ENCODE peak calls at places on chromosomes 11 and 22, in six cellular contexts. I, Z, J, W, A and Y are unnamed samples. For H3K9me2, the result is how much of the 10 kb centered on the place peaks cover.

GRCh38 chr11:554824-555499 is 5.6 kb downstream of the LMNTD2 start:
- DNase-seq in W (peak), J (peak), A (peak), I (no peak), Z (peak), Y (peak)

GRCh38 chr11:83645561-83645960 is 359.4 kb upstream of the CCDC90B start:
- DNase-seq in Z (no peak), A (no peak), J (no peak), I (no peak), W (no peak), Y (no peak)

GRCh38 chr11:116418388-116419041 is 354.3 kb downstream of the BUD13 start:
- DNase-seq in W (no peak), I (no peak), J (no peak), Z (no peak), A (no peak), Y (no peak)

GRCh38 chr11:60370252-60370810 is 8.0 kb upstream of the MS4A7 start:
- DNase-seq in A (no peak), W (peak), Z (no peak), I (no peak), J (no peak), Y (no peak)

GRCh38 chr11:66247295-66247694 is 21.1 kb upstream of the RAB1B start:
- DNase-seq in Z (no peak), A (no peak), J (no peak), I (no peak), W (no peak), Y (no peak)

GRCh38 chr11:64395545-64396078 is 36.6 kb downstream of the RPS6KA4 start:
- DNase-seq in Z (no peak), J (no peak), W (no peak), A (no peak), I (no peak), Y (no peak)

GRCh38 chr11:69567951-69568808 is 72.8 kb upstream of the CCND1 start:
- DNase-seq in I (peak), W (no peak), A (no peak), Z (no peak), J (no peak), Y (peak)

GRCh38 chr11:123654566-123655081 is at the start of gene SCN3B:
- DNase-seq in W (peak), Z (no peak), A (peak), I (no peak), J (no peak), Y (peak)

DNA sequence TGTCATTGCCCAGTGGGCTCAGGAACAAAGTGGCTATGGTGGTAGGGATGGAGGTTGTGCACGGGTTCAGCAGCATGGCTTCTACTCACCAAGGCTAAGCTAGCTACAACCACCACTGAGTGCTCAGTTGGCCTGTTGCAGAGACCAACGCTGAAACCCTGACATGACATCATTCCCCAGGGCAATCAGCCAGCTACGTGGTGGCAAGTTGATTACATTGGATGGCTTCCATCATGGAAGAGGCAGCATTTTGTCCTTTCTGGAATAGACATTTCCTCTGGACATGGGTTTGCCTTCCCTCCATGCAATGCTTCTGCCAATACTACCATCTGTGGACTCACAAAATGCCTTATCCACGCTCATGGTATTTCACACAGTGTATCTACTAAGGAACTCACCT is 634.3 kb downstream of the OPCML start:
- DNase-seq in I (no peak), W (no peak), J (no peak), Z (no peak), A (no peak), Y (no peak)
- H3K9me2 ChIP-seq in I (under half), W (under half), J (under half), Z (under half), A (under half), Y (under half)

DNA sequence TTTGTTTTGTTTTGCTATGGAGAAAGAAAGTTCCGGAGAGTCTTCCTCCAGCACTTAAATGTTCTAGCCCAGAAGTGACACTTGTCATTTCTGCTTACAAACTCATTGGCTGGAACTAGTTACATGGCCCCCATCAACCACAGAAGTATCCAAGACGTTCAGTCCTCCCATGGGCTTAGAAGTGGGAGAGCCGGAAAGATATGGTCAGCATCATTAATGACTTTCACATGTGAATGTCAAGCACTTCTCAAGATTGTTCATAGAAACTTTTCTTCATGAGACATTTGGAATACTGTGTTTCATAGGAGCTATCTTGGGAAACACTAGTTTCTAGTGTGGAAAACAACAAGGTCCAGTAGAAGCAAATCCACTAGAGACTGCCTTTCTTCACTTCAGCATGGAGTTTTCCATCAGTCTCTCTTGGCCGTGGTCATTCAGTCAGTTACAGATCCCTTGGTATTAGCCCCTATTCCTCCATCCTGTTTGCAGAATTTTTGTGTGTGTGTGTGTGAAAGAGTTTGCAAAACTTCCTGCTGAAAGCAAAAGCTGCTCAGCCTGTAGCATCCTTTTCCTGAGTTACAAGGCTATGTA is 160.9 kb downstream of the C11orf91 start:
- DNase-seq in Z (peak), A (no peak), I (no peak), W (no peak), J (no peak), Y (peak)
- H3K9me2 ChIP-seq in Z (under half), A (under half), I (under half), W (under half), J (under half), Y (under half)

GRCh38 chr11:132898676-132899075 is 633.6 kb downstream of the OPCML start:
- DNase-seq in W (no peak), I (no peak), J (no peak), A (no peak), Z (no peak), Y (no peak)
- H3K9me2 ChIP-seq in W (under half), I (under half), J (under half), A (under half), Z (under half), Y (under half)

DNA sequence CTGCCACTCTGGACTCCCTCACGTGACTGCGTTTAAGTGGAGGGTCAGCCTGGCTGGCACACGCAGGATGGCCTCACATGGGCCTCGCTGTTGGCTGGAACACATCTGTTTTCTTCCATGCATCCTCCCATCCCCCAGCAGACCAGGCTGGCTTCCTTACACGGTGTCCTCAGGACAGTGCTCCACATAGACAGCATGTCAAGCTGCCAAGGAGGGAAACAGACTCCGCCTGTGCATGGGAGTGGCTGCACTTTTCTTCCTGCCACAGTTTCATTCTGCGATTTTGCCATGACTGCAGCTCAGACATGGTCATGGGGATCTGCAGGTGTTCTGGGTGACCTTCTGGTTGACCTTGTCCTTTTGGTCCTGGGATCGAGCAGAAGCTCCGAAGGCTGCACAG is 344.2 kb downstream of the SHANK2 start:
- DNase-seq in A (no peak), I (no peak), W (no peak), Z (no peak), J (no peak), Y (no peak)
- H3K9me2 ChIP-seq in A (under half), I (under half), W (under half), Z (under half), J (under half), Y (under half)

DNA sequence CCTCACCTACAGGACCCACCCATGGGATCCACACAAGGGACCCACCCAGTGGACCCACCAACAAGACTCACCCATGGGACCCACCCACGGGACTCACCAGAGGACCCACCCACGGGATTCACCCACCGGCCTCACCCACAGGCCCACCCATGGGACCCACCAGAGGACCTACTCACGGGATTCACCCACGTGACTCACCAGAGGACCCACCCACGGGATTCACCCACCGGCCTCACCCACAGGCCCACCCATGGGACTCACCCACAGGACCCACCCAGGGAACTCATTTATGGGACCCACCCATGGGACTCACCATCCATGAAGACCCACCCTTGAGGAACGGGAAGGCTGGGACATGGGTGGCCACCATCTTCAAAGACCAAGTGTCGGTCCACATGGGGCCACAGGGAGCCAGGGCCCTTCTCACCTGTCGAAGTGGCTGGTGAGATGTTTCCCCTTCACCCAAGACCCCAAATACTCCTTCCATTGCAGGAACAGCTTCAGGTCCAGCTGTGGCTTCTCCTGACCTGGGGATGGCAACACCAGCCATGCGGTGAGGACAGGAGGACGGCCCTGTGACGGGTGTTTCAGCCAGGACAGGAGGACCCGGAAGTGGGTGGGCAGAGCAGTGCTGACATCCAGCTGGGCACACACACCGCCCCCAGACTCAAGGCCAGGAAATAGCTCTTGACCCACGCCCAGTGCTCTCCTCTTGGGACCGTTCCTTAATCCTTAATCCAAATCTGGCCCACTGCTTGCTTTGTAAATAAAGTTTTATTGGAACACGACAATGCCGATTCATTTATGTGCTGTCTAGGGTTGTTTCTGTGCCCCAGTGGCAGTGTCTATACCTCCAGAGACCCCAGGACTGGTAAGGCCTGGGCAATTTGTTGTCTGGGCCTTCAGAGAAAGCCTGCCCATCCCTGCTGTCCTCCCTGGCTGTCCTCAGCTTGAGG is 1005.1 kb downstream of the BRD1 start:
- DNase-seq in W (no peak), J (no peak), I (no peak), Z (no peak), A (no peak), Y (no peak)
- H3K9me2 ChIP-seq in W (under half), J (under half), I (under half), Z (under half), A (under half), Y (under half)